ENCODE peak calls at places on chromosome 1, in eight cellular contexts. D is breast epithelium; H is CD4-positive, CD25-positive, alpha-beta regulatory T cell; U is kidney; I is thoracic aorta; O is CD4-positive, alpha-beta memory T cell; K is left lung; J is SJSA1. F is an unnamed sample.

GRCh38 chr1:224489585-224490365 is 55.2 kb upstream of the WDR26 start:
- DNase-seq in D (no peak), H (no peak), U (no peak), I (no peak), O (no peak), K (no peak), J (no peak), F (no peak)

GRCh38 chr1:53558916-53559315 is 99.7 kb downstream of the DMRTB1 start:
- DNase-seq in D (no peak), H (no peak), U (no peak), I (no peak), O (no peak), K (no peak), J (no peak), F (no peak)

GRCh38 chr1:19698181-19698580 is 33.5 kb downstream of the HTR6 start:
- DNase-seq in D (no peak), H (no peak), U (no peak), I (no peak), O (no peak), K (no peak), J (no peak), F (no peak)

GRCh38 chr1:114353233-114353632 is 157.8 kb downstream of the TRIM33 start:
- DNase-seq in D (peak; percentile 40), H (no peak), U (peak; percentile 85), I (no peak), O (no peak), K (peak; percentile 35), J (no peak), F (no peak)

GRCh38 chr1:68384321-68384813 is 65.4 kb downstream of the RPE65 start:
- DNase-seq in D (no peak), H (no peak), U (no peak), I (peak; percentile 9), O (no peak), K (no peak), J (peak; percentile 94), F (no peak)

GRCh38 chr1:157132602-157133167 is 5.5 kb downstream of the ETV3 start:
- DNase-seq in D (no peak), H (no peak), U (no peak), I (no peak), O (no peak), K (no peak), J (no peak), F (no peak)

GRCh38 chr1:242468749-242469148 is 55.7 kb downstream of the PLD5 start:
- DNase-seq in D (no peak), H (no peak), U (no peak), I (no peak), O (no peak), K (no peak), J (no peak), F (no peak)

GRCh38 chr1:117817629-117818028 is 111.8 kb downstream of the GDAP2 start:
- DNase-seq in D (no peak), H (no peak), U (no peak), I (no peak), O (no peak), K (no peak), J (no peak), F (no peak)

GRCh38 chr1:78102082-78102481 is 56.3 kb downstream of the GIPC2 start:
- DNase-seq in D (no peak), H (no peak), U (no peak), I (no peak), O (no peak), K (no peak), J (no peak), F (no peak)

GRCh38 chr1:209064850-209065249 is 518.7 kb upstream of the CAMK1G start:
- DNase-seq in D (no peak), H (no peak), U (no peak), I (no peak), O (no peak), K (no peak), J (no peak), F (no peak)

GRCh38 chr1:227043755-227044154 is 103.7 kb downstream of the COQ8A start:
- DNase-seq in D (no peak), H (no peak), U (no peak), I (no peak), O (no peak), K (no peak), J (no peak), F (no peak)

GRCh38 chr1:201603613-201604232 is 64.8 kb downstream of the NAV1 start:
- DNase-seq in D (no peak), H (no peak), U (no peak), I (no peak), O (no peak), K (no peak), J (peak; percentile 88), F (no peak)

GRCh38 chr1:185352067-185352466 is 35.0 kb upstream of the IVNS1ABP start:
- DNase-seq in D (no peak), H (no peak), U (no peak), I (no peak), O (no peak), K (no peak), J (no peak), F (no peak)

GRCh38 chr1:209335090-209335692 is 248.3 kb upstream of the CAMK1G start:
- DNase-seq in D (no peak), H (peak; percentile 3), U (no peak), I (no peak), O (no peak), K (no peak), J (peak; percentile 17), F (peak; percentile 35)

GRCh38 chr1:247656475-247656874 is 23.1 kb downstream of the OR13G1 start:
- DNase-seq in D (no peak), H (no peak), U (no peak), I (no peak), O (no peak), K (no peak), J (no peak), F (no peak)

GRCh38 chr1:19398309-19398760 is 86.2 kb downstream of the SLC66A1 start:
- DNase-seq in D (no peak), H (no peak), U (no peak), I (peak; percentile 74), O (no peak), K (peak; percentile 72), J (peak; percentile 90), F (no peak)

GRCh38 chr1:87151500-87152421 is 176.9 kb upstream of the LMO4 start:
- DNase-seq in D (no peak), H (peak; percentile 13), U (peak; percentile 92), I (no peak), O (no peak), K (peak; percentile 80), J (peak; percentile 87), F (no peak)

GRCh38 chr1:151773698-151774097 is 10.4 kb upstream of the MRPL9 start:
- DNase-seq in D (no peak), H (no peak), U (no peak), I (no peak), O (no peak), K (no peak), J (no peak), F (no peak)

GRCh38 chr1:26324550-26324949 is 6.8 kb downstream of the CD52 start:
- DNase-seq in D (no peak), H (no peak), U (no peak), I (no peak), O (no peak), K (no peak), J (no peak), F (no peak)

GRCh38 chr1:26321315-26322041 is 3.7 kb downstream of the CD52 start:
- DNase-seq in D (peak; percentile 89), H (peak; percentile 92), U (peak; percentile 94), I (peak; percentile 89), O (peak; percentile 88), K (peak; percentile 91), J (peak; percentile 80), F (peak; percentile 71)

GRCh38 chr1:26320896-26321295 is 3.1 kb downstream of the CD52 start:
- DNase-seq in D (no peak), H (no peak), U (no peak), I (no peak), O (no peak), K (no peak), J (no peak), F (no peak)

GRCh38 chr1:26323382-26323781 is 5.6 kb downstream of the CD52 start:
- DNase-seq in D (no peak), H (no peak), U (no peak), I (no peak), O (no peak), K (no peak), J (no peak), F (no peak)

DNA sequence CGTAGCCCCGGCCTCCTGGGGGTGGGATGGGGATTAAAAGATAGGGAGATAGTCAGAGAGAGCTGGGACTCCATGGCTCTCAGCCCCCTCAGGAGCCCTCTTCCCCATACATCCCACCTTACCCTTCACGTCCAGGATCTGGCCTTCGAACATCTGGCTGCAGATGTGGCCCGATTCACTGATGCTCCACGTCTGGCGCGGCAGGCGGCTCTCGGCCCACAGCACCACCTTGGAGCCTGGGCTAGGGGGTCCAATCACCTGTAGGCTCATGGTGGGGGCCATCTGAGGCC is 4.2 kb downstream of the CD52 start:
- DNase-seq in D (no peak), H (no peak), U (peak; percentile 61), I (no peak), O (no peak), K (no peak), J (no peak), F (no peak)
- H3K36me3 ChIP-seq in D (no peaks in the 10 kb centered on the region), H (peaks cover 50% of the 10 kb centered on the region), U (no peaks in the 10 kb centered on the region), I (no peaks in the 10 kb centered on the region), O (peaks cover 49% of the 10 kb centered on the region), K (no peaks in the 10 kb centered on the region), J (peaks cover 2% of the 10 kb centered on the region), F (peaks cover 9% of the 10 kb centered on the region)

GRCh38 chr1:203765029-203765837 is at the start of gene LAX1:
- DNase-seq in D (no peak), H (peak; percentile 95), U (no peak), I (no peak), O (peak; percentile 85), K (no peak), J (no peak), F (no peak)
- H3K4me1 ChIP-seq in D (no peaks in the 10 kb centered on the region), H (peaks cover 56% of the 10 kb centered on the region), U (peaks cover 3% of the 10 kb centered on the region), I (peaks cover 4% of the 10 kb centered on the region), O (peaks cover 55% of the 10 kb centered on the region), K (peaks cover 14% of the 10 kb centered on the region), J (no peaks in the 10 kb centered on the region), F (no peaks in the 10 kb centered on the region)

DNA sequence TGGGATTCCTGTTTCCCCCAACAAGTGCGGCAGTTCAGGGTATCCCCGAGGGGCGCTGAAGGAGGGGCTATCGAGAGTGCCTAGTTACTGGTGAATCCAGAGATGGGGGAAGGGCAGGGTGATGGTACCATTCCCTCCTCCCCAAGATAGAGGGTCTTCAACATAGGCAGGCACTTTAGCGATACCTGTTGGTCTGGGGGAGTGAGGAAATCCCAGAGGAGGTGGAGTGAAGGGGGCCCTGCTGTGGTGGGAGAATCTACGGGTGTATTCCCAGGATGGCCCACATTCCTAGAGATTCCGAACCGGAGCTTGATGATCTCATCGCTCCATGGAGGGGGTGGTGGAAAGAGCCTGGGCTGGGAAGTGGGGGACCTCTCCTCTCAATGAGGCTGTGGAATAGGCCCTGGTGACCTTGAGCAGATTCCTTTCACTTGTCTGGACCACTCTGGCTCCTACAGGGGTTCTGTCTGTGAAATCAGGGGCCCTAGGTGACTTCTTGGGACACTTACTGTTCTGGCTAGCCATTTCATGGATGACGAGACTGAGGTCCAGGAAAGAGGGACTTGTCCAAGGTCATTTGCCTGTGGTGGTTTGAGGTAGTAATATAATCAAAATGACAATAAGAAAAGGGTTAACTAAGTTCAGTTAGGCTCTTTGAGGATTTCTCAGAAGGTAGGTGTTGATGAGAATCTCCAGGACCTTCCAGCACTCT is 52.7 kb upstream of the SYNC start:
- DNase-seq in D (peak; percentile 54), H (no peak), U (no peak), I (no peak), O (no peak), K (no peak), J (no peak), F (no peak)
- H3K4me3 ChIP-seq in D (peak overlapping the region; percentile 93), H (no peak overlapping the region), U (peak overlapping the region; percentile 29), I (peak overlapping the region; percentile 77), O (no peak overlapping the region), K (peak overlapping the region; percentile 55), J (no peak overlapping the region), F (peak overlapping the region; percentile 56)

GRCh38 chr1:113101588-113101987 is 28.6 kb downstream of the LRIG2 start:
- DNase-seq in D (no peak), H (no peak), U (no peak), I (no peak), O (no peak), K (no peak), J (no peak), F (no peak)
- H3K36me3 ChIP-seq in D (peaks cover 3% of the 10 kb centered on the region), H (peaks cover 89% of the 10 kb centered on the region), U (peaks cover 28% of the 10 kb centered on the region), I (peaks cover 58% of the 10 kb centered on the region), O (peaks cover 59% of the 10 kb centered on the region), K (peaks cover 6% of the 10 kb centered on the region), J (peaks cover 83% of the 10 kb centered on the region), F (peaks cover 20% of the 10 kb centered on the region)

F was measured in iPS DF 6.9.